ENCODE peak calls at places on chromosomes 12 and 14, in ten cellular contexts. S is HL-60, J is hepatic stellate cell, C is activated T-cell treated with anti-CD3 and anti-CD28 coated beads for 24 hours, G is ovary, T is SW 1271, M is astrocyte of the cerebellum, V is GM03348, L is memory B cell, A is ACHN. U is an unnamed sample.

GRCh38 chr14:104268725-104269436 is 130.5 kb downstream of the KIF26A start:
- DNase-seq in V (no peak), T (no peak), J (no peak), G (no peak), S (no peak), C (no peak), A (no peak), L (no peak), M (no peak), U (no peak)

GRCh38 chr14:79749051-79749450 is 462.3 kb downstream of the DIO2 start:
- DNase-seq in A (no peak), L (no peak), V (no peak), T (no peak), J (no peak), S (no peak), G (no peak), C (no peak), M (no peak), U (no peak)

GRCh38 chr12:53492188-53492587 is 7.1 kb downstream of the MAP3K12 start:
- DNase-seq in L (no peak), C (no peak), G (no peak), T (no peak), A (no peak), M (no peak), S (no peak), J (no peak), V (no peak), U (no peak)

GRCh38 chr14:95256011-95256775 is 63.5 kb downstream of the CLMN start:
- DNase-seq in S (no peak), C (no peak), T (no peak), L (no peak), J (no peak), V (no peak), G (no peak), A (peak; percentile 38), M (no peak), U (no peak)

GRCh38 chr12:50218386-50218785 is 51.2 kb upstream of the CERS5 start:
- DNase-seq in L (no peak), S (no peak), G (no peak), M (no peak), C (no peak), J (no peak), V (no peak), T (peak; percentile 73), A (no peak), U (no peak)

GRCh38 chr12:103647267-103647666 is 60.2 kb downstream of the STAB2 start:
- DNase-seq in A (no peak), C (no peak), G (no peak), L (no peak), S (no peak), J (no peak), T (no peak), V (peak; percentile 34), M (peak; percentile 62), U (no peak)

GRCh38 chr14:52327374-52328226 is 13.5 kb downstream of the PTGER2 start:
- DNase-seq in G (no peak), S (no peak), M (no peak), T (no peak), V (no peak), L (no peak), C (no peak), J (no peak), A (no peak), U (no peak)

GRCh38 chr12:104457746-104458644 is 1.2 kb downstream of the CHST11 start:
- DNase-seq in M (no peak), A (peak; percentile 39), L (peak; percentile 43), C (peak; percentile 33), T (no peak), S (no peak), V (peak; percentile 50), J (peak; percentile 50), G (peak; percentile 25), U (no peak)

GRCh38 chr14:29518335-29518734 is 409.3 kb downstream of the PRKD1 start:
- DNase-seq in T (peak; percentile 19), S (no peak), L (no peak), J (peak; percentile 3), A (no peak), V (peak; percentile 27), C (no peak), G (no peak), M (no peak), U (no peak)

GRCh38 chr12:110821917-110822316 is 24.9 kb upstream of the CCDC63 start:
- DNase-seq in A (no peak), M (no peak), C (no peak), V (no peak), G (no peak), S (no peak), L (no peak), J (no peak), T (no peak), U (no peak)

GRCh38 chr12:66600805-66601392 is 78.0 kb downstream of the GRIP1 start:
- DNase-seq in A (no peak), T (no peak), L (no peak), S (no peak), G (no peak), V (no peak), M (no peak), J (no peak), C (no peak), U (no peak)

GRCh38 chr12:127489055-127489454 is 777.9 kb upstream of the TMEM132C start:
- DNase-seq in L (no peak), M (no peak), J (no peak), C (no peak), A (no peak), V (no peak), G (no peak), S (no peak), T (no peak), U (no peak)

GRCh38 chr14:98173291-98173690 is 1098.7 kb downstream of the BCL11B start:
- DNase-seq in A (no peak), S (no peak), M (no peak), C (no peak), T (no peak), J (no peak), V (no peak), L (no peak), G (no peak), U (no peak)

GRCh38 chr12:94589591-94590001 is 60.8 kb downstream of the TMCC3 start:
- DNase-seq in L (no peak), T (no peak), C (no peak), J (no peak), G (no peak), M (no peak), A (no peak), V (no peak), S (no peak), U (no peak)

GRCh38 chr12:10358131-10358530 is 31.7 kb downstream of the KLRK1 start:
- DNase-seq in L (no peak), S (no peak), V (no peak), T (no peak), A (no peak), C (no peak), M (no peak), G (no peak), J (no peak), U (no peak)

GRCh38 chr14:21825147-21825743 is 151.6 kb upstream of the OR4E1 start:
- DNase-seq in J (peak; percentile 3), L (no peak), S (peak; percentile 7), V (no peak), M (no peak), G (no peak), T (peak; percentile 66), C (peak; percentile 26), A (peak; percentile 42), U (no peak)

GRCh38 chr14:22982013-22982476 is 306 bp downstream of the AJUBA start:
- DNase-seq in M (no peak), L (no peak), G (no peak), V (no peak), S (no peak), J (no peak), A (no peak), C (no peak), T (no peak), U (no peak)

GRCh38 chr12:92297932-92298681 is 152.5 kb upstream of the BTG1 start:
- DNase-seq in A (no peak), G (peak; percentile 11), C (no peak), M (peak; percentile 58), L (no peak), J (peak; percentile 34), S (no peak), V (peak; percentile 72), T (no peak), U (no peak)

GRCh38 chr14:78567343-78567742 is 397.2 kb downstream of the NRXN3 start:
- DNase-seq in S (no peak), A (no peak), J (no peak), C (no peak), L (no peak), T (no peak), G (no peak), M (peak; percentile 34), V (no peak), U (no peak)

GRCh38 chr12:15962760-15963159 is 51.6 kb downstream of the DERA start:
- DNase-seq in S (no peak), M (no peak), V (no peak), G (no peak), A (peak; percentile 69), C (no peak), J (no peak), L (no peak), T (no peak), U (no peak)

GRCh38 chr14:99321236-99321925 is 49.4 kb upstream of the BCL11B start:
- DNase-seq in G (no peak), S (no peak), C (no peak), V (no peak), A (no peak), M (no peak), L (no peak), T (no peak), J (no peak), U (no peak)

GRCh38 chr14:54344445-54344844 is 52.4 kb upstream of the CDKN3 start:
- DNase-seq in V (no peak), A (no peak), T (no peak), G (no peak), L (no peak), J (no peak), M (no peak), C (no peak), S (no peak), U (no peak)

GRCh38 chr12:52873832-52874572 is 25.2 kb upstream of the KRT78 start:
- DNase-seq in T (peak; percentile 40), V (peak; percentile 98), M (peak; percentile 63), J (peak; percentile 99), A (peak; percentile 96), L (peak; percentile 18), C (peak; percentile 52), G (peak; percentile 89), S (peak; percentile 57), U (peak; percentile 79)

GRCh38 chr12:111444706-111445310 is 39.1 kb downstream of the SH2B3 start:
- DNase-seq in M (no peak), T (no peak), G (no peak), L (peak; percentile 88), V (no peak), S (peak; percentile 85), A (no peak), J (peak; percentile 60), C (peak; percentile 83), U (peak; percentile 63)

GRCh38 chr12:51075390-51075789 is 8.0 kb downstream of the CSRNP2 start:
- DNase-seq in J (no peak), C (no peak), V (no peak), A (no peak), L (no peak), S (no peak), T (no peak), G (no peak), M (no peak), U (no peak)

GRCh38 chr12:56995201-56995929 is 11.0 kb downstream of the ZBTB39 start:
- DNase-seq in A (no peak), J (no peak), L (no peak), S (no peak), T (no peak), G (no peak), V (no peak), M (no peak), C (no peak), U (no peak)

GRCh38 chr12:115632323-115632722 is 645.2 kb downstream of the MED13L start:
- DNase-seq in S (no peak), V (no peak), C (no peak), A (no peak), L (no peak), M (no peak), T (no peak), J (no peak), G (no peak), U (no peak)

GRCh38 chr14:33736299-33736698 is 214.6 kb downstream of the EGLN3 start:
- DNase-seq in J (no peak), A (no peak), L (no peak), G (no peak), S (no peak), T (no peak), V (no peak), C (no peak), M (no peak), U (no peak)